ENCODE peak calls at places on chromosomes 6 and 20, in eight cellular contexts. D, N, X, Q, L, V, E and A are unnamed samples.

GRCh38 chr6:113122060-113122459 is 735.1 kb upstream of the MARCKS start:
- DNase-seq in X (no peak), N (peak), D (no peak), V (no peak), E (no peak), Q (no peak), L (peak), A (peak)

GRCh38 chr6:144725731-144726522 is 440.8 kb downstream of the UTRN start:
- DNase-seq in D (peak), E (no peak), Q (peak), N (no peak), X (no peak), V (no peak), L (no peak), A (no peak)

GRCh38 chr20:25251019-25251418 is 3.1 kb downstream of the PYGB start:
- DNase-seq in D (no peak), X (no peak), E (no peak), V (no peak), L (no peak), Q (no peak), N (no peak), A (no peak)

GRCh38 chr6:87757792-87758191 is 55.8 kb upstream of the AKIRIN2 start:
- DNase-seq in V (no peak), Q (no peak), N (no peak), X (no peak), D (no peak), L (no peak), E (no peak), A (no peak)

GRCh38 chr6:4940416-4940815 is 63.4 kb downstream of the RPP40 start:
- DNase-seq in D (no peak), V (no peak), Q (no peak), N (no peak), E (no peak), X (no peak), L (no peak), A (peak)

GRCh38 chr20:20480689-20481088 is 112.8 kb downstream of the INSM1 start:
- DNase-seq in D (no peak), V (no peak), L (peak), N (peak), Q (no peak), E (no peak), X (no peak), A (peak)

GRCh38 chr6:3522561-3523287 is 65.9 kb upstream of the SLC22A23 start:
- DNase-seq in N (peak), D (no peak), Q (no peak), V (no peak), E (no peak), X (no peak), L (peak), A (no peak)

GRCh38 chr6:134295953-134296553 is 21.9 kb downstream of the SGK1 start:
- DNase-seq in X (no peak), Q (no peak), D (peak), E (no peak), N (peak), L (peak), V (no peak), A (peak)

GRCh38 chr6:129009856-129010255 is 126.9 kb downstream of the LAMA2 start:
- DNase-seq in D (no peak), X (no peak), N (no peak), L (no peak), E (no peak), V (no peak), Q (no peak), A (no peak)

GRCh38 chr6:35014341-35014740 is 125.3 kb downstream of the ANKS1A start:
- DNase-seq in V (no peak), E (no peak), D (no peak), L (no peak), Q (no peak), N (no peak), X (no peak), A (no peak)

GRCh38 chr6:137989696-137990095 is 117.5 kb downstream of the PERP start:
- DNase-seq in D (no peak), E (no peak), V (no peak), L (no peak), N (peak), Q (no peak), X (no peak), A (peak)

GRCh38 chr6:118220429-118221128 is 313.5 kb downstream of the SLC35F1 start:
- DNase-seq in Q (no peak), L (no peak), E (no peak), V (no peak), D (no peak), X (no peak), N (no peak), A (no peak)

GRCh38 chr20:57223648-57224489 is 42.6 kb downstream of the BMP7 start:
- DNase-seq in D (no peak), E (no peak), X (no peak), L (no peak), Q (no peak), N (peak), V (no peak), A (no peak)

GRCh38 chr6:96811136-96811535 is 26.1 kb downstream of the GPR63 start:
- DNase-seq in L (no peak), X (no peak), Q (no peak), D (no peak), E (no peak), N (no peak), V (no peak), A (no peak)

GRCh38 chr6:70133246-70133645 is 169.6 kb downstream of the COL9A1 start:
- DNase-seq in E (no peak), L (no peak), N (no peak), D (no peak), X (no peak), Q (no peak), V (no peak), A (no peak)

GRCh38 chr6:92715991-92716390 is 703.4 kb downstream of the EPHA7 start:
- DNase-seq in Q (no peak), L (peak), V (no peak), X (no peak), E (no peak), D (no peak), N (no peak), A (peak)

GRCh38 chr6:134630468-134631180 is 312.7 kb upstream of the SGK1 start:
- DNase-seq in Q (no peak), D (peak), N (no peak), E (no peak), X (no peak), V (no peak), L (no peak), A (no peak)

GRCh38 chr20:63977392-63978276 is 1.8 kb downstream of the SAMD10 start:
- DNase-seq in X (peak), V (no peak), E (peak), Q (peak), D (no peak), L (peak), N (peak), A (peak)

GRCh38 chr20:60200305-60200918 is 242.2 kb downstream of the CDH26 start:
- DNase-seq in L (no peak), X (no peak), V (no peak), N (no peak), D (no peak), Q (no peak), E (no peak), A (no peak)

GRCh38 chr6:168886306-168886854 is 367.3 kb downstream of the THBS2 start:
- DNase-seq in N (no peak), V (no peak), D (no peak), E (no peak), X (no peak), L (no peak), Q (no peak), A (no peak)

GRCh38 chr20:16030253-16030652 is 543.0 kb downstream of the KIF16B start:
- DNase-seq in V (no peak), L (no peak), E (no peak), N (no peak), X (no peak), Q (no peak), D (no peak), A (no peak)

GRCh38 chr6:22149501-22150490 is 147.0 kb downstream of the PRL start:
- DNase-seq in L (peak), N (no peak), V (no peak), E (no peak), D (no peak), Q (no peak), X (no peak), A (peak)

GRCh38 chr6:29531668-29532067 is 27.9 kb downstream of the UBD start:
- DNase-seq in D (no peak), X (no peak), L (no peak), N (no peak), Q (peak), E (no peak), V (no peak), A (no peak)

GRCh38 chr6:113343940-113344339 is 513.2 kb upstream of the MARCKS start:
- DNase-seq in V (no peak), N (no peak), E (no peak), X (no peak), D (no peak), L (no peak), Q (no peak), A (no peak)

GRCh38 chr6:422423-423061 is 31.0 kb downstream of the IRF4 start:
- DNase-seq in Q (peak), D (peak), V (no peak), N (peak), L (peak), E (no peak), X (no peak), A (peak)

GRCh38 chr20:61312909-61313308 is 60.8 kb downstream of the CDH4 start:
- DNase-seq in N (no peak), Q (no peak), V (no peak), E (no peak), L (no peak), D (no peak), X (no peak), A (no peak)